ENCODE peak calls at places on chromosomes 5 and 9, in ten cellular contexts. R is activated effector memory CD4-positive, alpha-beta T cell treated with Interleukin-2 at 50 U/mL for 16 hours; U is activated naive CD8-positive, alpha-beta T cell treated with anti-CD3 and anti-CD28 coated beads, Interleukin-2, amount 50 U/mL, for 24 hours; A is H54; B is A172; L is NCI-H2081; Z is GM12864; I is lung microvascular endothelial cell; X is GDM1; N is hippocampal formation. F is an unnamed sample.

GRCh38 chr9:114046237-114046755 is 31.8 kb downstream of the AMBP start:
- DNase-seq in R (no peak), U (no peak), A (no peak), B (no peak), L (no peak), Z (no peak), I (no peak), X (no peak), N (no peak), F (no peak)

GRCh38 chr5:32482193-32482592 is 37.7 kb upstream of the ZFR start:
- DNase-seq in R (no peak), U (no peak), A (no peak), B (no peak), L (no peak), Z (no peak), I (no peak), X (no peak), N (no peak), F (no peak)

GRCh38 chr9:115882911-115883310 is 270.7 kb upstream of the PAPPA start:
- DNase-seq in R (no peak), U (no peak), A (no peak), B (no peak), L (no peak), Z (no peak), I (no peak), X (no peak), N (no peak), F (peak)

GRCh38 chr9:126510564-126510963 is 103.2 kb upstream of the LMX1B start:
- DNase-seq in R (no peak), U (no peak), A (no peak), B (no peak), L (no peak), Z (no peak), I (no peak), X (no peak), N (no peak), F (no peak)

GRCh38 chr9:20512106-20512505 is 110.2 kb downstream of the MLLT3 start:
- DNase-seq in R (no peak), U (no peak), A (no peak), B (peak), L (no peak), Z (no peak), I (no peak), X (no peak), N (no peak), F (peak)

GRCh38 chr5:151284392-151284967 is 19.1 kb downstream of the SLC36A3 start:
- DNase-seq in R (no peak), U (peak), A (no peak), B (no peak), L (no peak), Z (no peak), I (no peak), X (no peak), N (no peak), F (no peak)

GRCh38 chr9:32378993-32379729 is 5.3 kb upstream of the ACO1 start:
- DNase-seq in R (no peak), U (peak), A (peak), B (peak), L (peak), Z (peak), I (peak), X (peak), N (peak), F (peak)

GRCh38 chr5:159208508-159209437 is 580 bp downstream of the RNF145 start:
- DNase-seq in R (peak), U (peak), A (peak), B (no peak), L (no peak), Z (no peak), I (peak), X (no peak), N (no peak), F (no peak)

GRCh38 chr9:99012957-99013512 is 69.3 kb downstream of the COL15A1 start:
- DNase-seq in R (no peak), U (no peak), A (no peak), B (no peak), L (no peak), Z (no peak), I (no peak), X (no peak), N (no peak), F (peak)

GRCh38 chr5:142608094-142608493 is 77.8 kb downstream of the FGF1 start:
- DNase-seq in R (no peak), U (no peak), A (no peak), B (no peak), L (no peak), Z (no peak), I (no peak), X (no peak), N (no peak), F (no peak)

GRCh38 chr9:90969021-90969675 is 167.5 kb downstream of the SYK start:
- DNase-seq in R (no peak), U (no peak), A (no peak), B (no peak), L (peak), Z (no peak), I (no peak), X (no peak), N (no peak), F (no peak)

GRCh38 chr5:174354571-174354970 is 309.1 kb downstream of the NSG2 start:
- DNase-seq in R (no peak), U (no peak), A (no peak), B (peak), L (no peak), Z (no peak), I (no peak), X (no peak), N (no peak), F (no peak)

GRCh38 chr5:138459311-138459710 is 6.0 kb upstream of the EGR1 start:
- DNase-seq in R (peak), U (peak), A (no peak), B (no peak), L (no peak), Z (no peak), I (peak), X (no peak), N (no peak), F (no peak)

GRCh38 chr5:159855476-159856157 is 60.7 kb upstream of the ADRA1B start:
- DNase-seq in R (no peak), U (no peak), A (no peak), B (peak), L (no peak), Z (no peak), I (no peak), X (no peak), N (no peak), F (peak)

GRCh38 chr5:58462154-58462553 is 2.3 kb upstream of the PLK2 start:
- DNase-seq in R (no peak), U (no peak), A (no peak), B (no peak), L (no peak), Z (no peak), I (peak), X (peak), N (no peak), F (no peak)

GRCh38 chr5:149962040-149962439 is 1.5 kb downstream of the SLC26A2 start:
- DNase-seq in R (no peak), U (no peak), A (no peak), B (peak), L (peak), Z (no peak), I (peak), X (peak), N (peak), F (peak)

GRCh38 chr9:89869774-89870173 is 265.0 kb downstream of the GADD45G start:
- DNase-seq in R (no peak), U (no peak), A (no peak), B (peak), L (no peak), Z (no peak), I (no peak), X (no peak), N (no peak), F (no peak)

GRCh38 chr5:42994285-42995151 is 45.6 kb downstream of the ANXA2R start:
- DNase-seq in R (peak), U (peak), A (no peak), B (peak), L (peak), Z (peak), I (peak), X (peak), N (peak), F (peak)

GRCh38 chr5:141359790-141360426 is at the start of gene PCDHGB2:
- DNase-seq in R (no peak), U (no peak), A (peak), B (peak), L (no peak), Z (peak), I (peak), X (peak), N (no peak), F (peak)

GRCh38 chr9:36995927-36996471 is 38.1 kb downstream of the PAX5 start:
- DNase-seq in R (peak), U (peak), A (peak), B (peak), L (peak), Z (no peak), I (peak), X (peak), N (peak), F (peak)

GRCh38 chr9:99690573-99690972 is 131.1 kb upstream of the NR4A3 start:
- DNase-seq in R (no peak), U (no peak), A (no peak), B (no peak), L (peak), Z (no peak), I (no peak), X (no peak), N (peak), F (no peak)

GRCh38 chr5:172861461-172861860 is 27.4 kb downstream of the ERGIC1 start:
- DNase-seq in R (no peak), U (no peak), A (no peak), B (no peak), L (no peak), Z (no peak), I (no peak), X (no peak), N (no peak), F (no peak)

GRCh38 chr5:35477321-35477720 is 140.3 kb upstream of the SPEF2 start:
- DNase-seq in R (no peak), U (no peak), A (no peak), B (no peak), L (no peak), Z (no peak), I (no peak), X (no peak), N (no peak), F (no peak)